ENCODE peak calls at places on chromosome X, in four cellular contexts. Z, I, R and U are unnamed samples.

GRCh38 chrX:10010686-10011085 is 43.5 kb downstream of the CLDN34 start:
- DNase-seq in I (no peak), R (peak), Z (no peak), U (no peak)

GRCh38 chrX:139200346-139200745 is 330.2 kb upstream of the F9 start:
- DNase-seq in Z (no peak), R (no peak), I (no peak), U (no peak)

GRCh38 chrX:45596190-45596808 is 395.6 kb upstream of the DIPK2B start:
- DNase-seq in I (no peak), R (no peak), Z (no peak), U (no peak)

GRCh38 chrX:118346258-118347094 is 570 bp downstream of the WDR44 start:
- DNase-seq in I (peak), Z (no peak), R (peak), U (peak)

GRCh38 chrX:73448379-73448778 is 1.5 kb downstream of the CDX4 start:
- DNase-seq in Z (no peak), R (no peak), I (no peak), U (peak)

GRCh38 chrX:53724872-53725271 is 38.4 kb upstream of the HUWE1 start:
- DNase-seq in R (no peak), Z (no peak), I (no peak), U (no peak)

GRCh38 chrX:132909643-132910042 is 48.8 kb downstream of the HS6ST2 start:
- DNase-seq in I (no peak), R (no peak), Z (no peak), U (no peak)

GRCh38 chrX:96386981-96387380 is 297.7 kb upstream of the DIAPH2 start:
- DNase-seq in I (no peak), Z (no peak), R (no peak), U (no peak)

GRCh38 chrX:17768997-17769396 is 31.7 kb downstream of the SCML1 start:
- DNase-seq in Z (no peak), R (no peak), I (no peak), U (no peak)

GRCh38 chrX:11257711-11258110 is 35.5 kb upstream of the AMELX start:
- DNase-seq in Z (no peak), I (no peak), R (no peak), U (no peak)

GRCh38 chrX:68498044-68498507 is 775 bp upstream of the YIPF6 start:
- DNase-seq in I (no peak), R (peak), Z (no peak), U (no peak)

GRCh38 chrX:12790878-12791252 is 347 bp upstream of the PRPS2 start:
- DNase-seq in R (no peak), Z (no peak), I (no peak), U (no peak)

GRCh38 chrX:48648299-48648698 is 35.3 kb upstream of the WAS start:
- DNase-seq in R (peak), I (no peak), Z (no peak), U (peak)

GRCh38 chrX:118181030-118181429 is 64.4 kb upstream of the KLHL13 start:
- DNase-seq in R (no peak), Z (no peak), I (no peak), U (no peak)

GRCh38 chrX:30735839-30736238 is 82.6 kb downstream of the GK start:
- DNase-seq in R (peak), Z (peak), I (peak), U (peak)

DNA sequence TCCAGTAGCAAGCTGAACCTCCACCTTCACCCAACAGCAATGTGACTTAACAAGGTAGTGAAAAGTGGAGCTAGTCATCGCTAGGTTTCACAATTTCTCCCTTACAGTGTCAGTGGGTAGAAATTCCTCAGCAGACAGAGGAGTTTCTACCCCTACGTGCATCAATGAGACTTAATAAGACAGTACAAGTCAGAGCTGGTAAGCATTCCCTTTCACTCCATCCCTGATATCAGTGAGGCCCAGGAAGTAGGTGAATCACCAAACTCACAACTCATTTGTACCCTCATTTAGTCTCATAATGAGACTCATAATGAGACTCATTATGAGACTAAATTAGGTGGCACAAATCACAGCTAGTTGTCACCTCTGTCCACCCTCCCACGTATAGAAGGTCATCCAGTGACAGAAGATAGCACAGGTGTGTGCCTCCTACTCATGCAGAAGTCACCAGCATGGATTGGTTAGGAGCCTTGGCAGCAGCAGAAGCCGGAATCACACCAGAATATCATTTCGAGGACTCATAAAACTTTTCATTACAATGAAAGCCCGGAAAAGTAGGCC is 50.8 kb upstream of the NUDT10 start:
- DNase-seq in Z (no peak), I (no peak), R (no peak), U (no peak)
- TF ChIP-seq ESRRA in Z (no peak), I (no peak), R (no peak), U (no peak)

GRCh38 chrX:110863883-110864282 is 68.3 kb upstream of the CHRDL1 start:
- DNase-seq in R (no peak), Z (no peak), I (no peak), U (no peak)
- TF ChIP-seq TCF7 in R (no peak), Z (no peak), I (no peak), U (no peak)

DNA sequence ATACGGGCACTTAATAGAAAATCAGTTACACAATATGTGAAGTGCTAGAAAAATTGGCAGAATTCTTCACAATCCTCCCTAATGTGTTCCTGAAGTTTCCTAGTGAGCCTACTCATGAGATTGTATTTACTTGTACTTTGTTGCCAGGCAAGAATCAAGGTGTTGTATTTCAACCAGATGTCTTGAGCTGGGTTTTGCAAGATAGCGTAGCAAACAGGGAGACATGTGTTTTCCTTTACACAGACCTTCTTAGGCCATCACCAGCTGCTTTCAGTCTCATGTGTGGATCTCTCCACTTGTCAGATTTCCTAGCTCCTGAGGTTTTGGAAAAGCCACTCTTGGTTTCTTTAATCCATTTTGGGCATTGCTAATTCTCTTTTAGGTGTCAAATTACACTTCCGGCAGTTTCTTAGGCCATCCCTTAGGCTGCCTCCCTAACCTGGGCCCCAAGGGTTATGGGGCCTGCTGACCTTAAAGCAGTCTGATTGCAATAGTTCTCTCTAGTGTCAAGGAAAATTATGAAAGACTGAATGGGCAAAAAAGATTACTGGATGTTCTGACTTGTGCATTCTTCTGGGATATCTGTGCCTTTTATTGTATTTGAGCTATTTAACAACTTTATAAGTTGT is 12.2 kb upstream of the EDA start:
- DNase-seq in R (no peak), I (no peak), Z (no peak), U (no peak)
- TF ChIP-seq ESRRA in R (no peak), I (no peak), Z (no peak), U (no peak)

GRCh38 chrX:121831601-121832000 is 784.2 kb downstream of the GLUD2 start:
- DNase-seq in I (no peak), Z (no peak), R (no peak), U (no peak)

GRCh38 chrX:121836000-121836399 is 788.6 kb downstream of the GLUD2 start:
- DNase-seq in Z (no peak), R (peak), I (no peak), U (no peak)

GRCh38 chrX:121832446-121832845 is 785.0 kb downstream of the GLUD2 start:
- DNase-seq in I (no peak), Z (no peak), R (no peak), U (no peak)
- TF ChIP-seq TCF7 in I (no peak), Z (no peak), R (no peak), U (no peak)

GRCh38 chrX:134715930-134716619 is 57.8 kb upstream of the PLAC1 start:
- DNase-seq in R (no peak), I (no peak), Z (no peak), U (no peak)

GRCh38 chrX:134721766-134722532 is 63.7 kb upstream of the PLAC1 start:
- DNase-seq in R (no peak), Z (no peak), I (no peak), U (no peak)

GRCh38 chrX:134717698-134718328 is 59.5 kb upstream of the PLAC1 start:
- DNase-seq in R (no peak), Z (no peak), I (no peak), U (no peak)

GRCh38 chrX:134716620-134717012 is 58.3 kb upstream of the PLAC1 start:
- DNase-seq in R (no peak), I (no peak), Z (no peak), U (no peak)

DNA sequence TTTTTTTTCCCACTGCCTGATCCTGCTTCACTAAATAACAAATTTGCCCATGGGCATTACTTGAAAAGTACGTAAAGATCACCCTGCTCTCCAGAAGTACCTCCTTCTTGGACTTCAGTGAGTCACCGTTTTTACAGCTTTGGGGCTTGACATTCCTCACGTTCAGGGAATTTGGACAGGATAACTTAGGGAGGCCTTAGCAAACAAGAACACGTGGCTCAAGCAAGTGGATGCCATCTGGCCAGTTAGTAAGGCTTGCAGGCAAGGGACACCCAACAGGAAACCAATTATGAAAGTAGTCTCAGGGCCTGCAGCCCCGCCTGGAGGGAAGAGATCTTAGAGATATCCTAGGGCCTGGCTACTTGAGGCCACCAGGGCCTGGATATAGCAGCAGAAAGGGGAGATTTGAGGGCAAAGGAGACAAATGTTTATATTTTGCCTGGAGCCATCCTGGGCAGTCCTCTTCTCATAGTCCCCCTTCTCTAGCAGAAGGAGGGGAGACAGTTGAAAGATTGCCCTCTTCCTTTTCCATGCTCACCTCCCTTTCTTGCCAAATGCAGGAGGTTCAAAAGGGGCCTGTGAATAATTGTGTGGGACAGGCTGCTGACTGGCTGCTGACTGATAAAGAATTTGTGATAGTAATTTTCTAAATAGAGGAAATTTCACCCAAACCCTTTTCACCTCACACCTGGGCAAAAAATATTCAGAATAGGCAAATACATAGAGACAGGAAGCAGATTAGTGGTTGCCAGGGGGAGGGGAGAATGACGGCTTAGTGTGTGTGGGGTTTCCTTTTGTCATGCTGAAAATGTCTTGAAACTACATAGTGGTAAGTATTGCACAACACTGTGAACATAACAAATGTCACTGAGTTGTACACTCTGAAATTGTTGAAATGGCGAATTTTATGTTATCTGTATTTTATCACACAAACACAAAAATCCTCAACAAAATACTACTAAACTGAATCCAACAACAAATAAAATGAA is 60.4 kb upstream of the PLAC1 start:
- DNase-seq in R (no peak), I (no peak), Z (peak), U (no peak)
- TF ChIP-seq ESRRA in R (no peak), I (no peak), Z (no peak), U (no peak)

GRCh38 chrX:106902684-106903083 is 457 bp downstream of the RIPPLY1 start:
- DNase-seq in Z (no peak), I (no peak), R (peak), U (no peak)
- TF ChIP-seq TCF7 in Z (no peak), I (no peak), R (no peak), U (no peak)

DNA sequence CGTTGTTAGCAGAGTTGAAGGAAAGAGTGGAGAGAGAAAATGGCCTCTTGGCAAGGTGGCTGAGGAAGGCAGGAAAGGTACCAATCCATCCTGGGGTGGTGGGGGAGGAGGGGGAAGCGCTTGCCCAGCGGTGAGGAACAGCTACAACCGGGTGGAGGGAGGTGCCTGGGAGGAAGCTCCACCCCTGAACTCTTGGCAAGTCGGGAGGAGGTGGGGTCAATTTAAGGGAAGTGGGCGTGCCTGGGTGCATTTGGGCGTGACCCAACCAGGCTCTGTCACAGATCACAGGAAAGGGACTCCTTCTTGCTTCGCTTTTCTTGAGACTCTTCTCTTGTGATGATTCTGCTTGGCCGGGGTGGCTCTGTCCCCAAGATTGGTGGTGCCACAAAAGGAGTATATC is 41.7 kb downstream of the BCORL1 start:
- DNase-seq in R (no peak), Z (peak), I (peak), U (peak)
- TF ChIP-seq ESRRA in R (no peak), Z (no peak), I (no peak), U (no peak)

GRCh38 chrX:16278927-16279326 is 111.6 kb downstream of the MAGEB17 start:
- DNase-seq in Z (no peak), I (no peak), R (no peak), U (peak)
- TF ChIP-seq TCF7 in Z (no peak), I (no peak), R (no peak), U (no peak)